ENCODE peak calls at places on chromosomes 7 and 10, in four cellular contexts. J is adrenal gland, O is choroid plexus epithelial cell, G is fibroblast of mammary gland. L is an unnamed sample.

GRCh38 chr7:2202901-2203550 is 29.7 kb downstream of the MAD1L1 start:
- DNase-seq in O (no peak), J (no peak), G (no peak), L (no peak)

GRCh38 chr10:29067161-29067560 is 221.7 kb upstream of the LYZL1 start:
- DNase-seq in G (no peak), O (peak), J (no peak), L (peak)

GRCh38 chr10:91726355-91726754 is 71.9 kb upstream of the TNKS2 start:
- DNase-seq in G (no peak), O (no peak), J (no peak), L (no peak)

GRCh38 chr7:43495572-43495971 is 87.3 kb upstream of the STK17A start:
- DNase-seq in G (no peak), O (no peak), J (no peak), L (no peak)

GRCh38 chr7:25105911-25106310 is 19.1 kb downstream of the CYCS start:
- DNase-seq in O (no peak), G (no peak), J (no peak), L (no peak)

GRCh38 chr7:452230-452751 is 67.4 kb downstream of the PDGFA start:
- DNase-seq in J (peak), O (peak), G (no peak), L (peak)

GRCh38 chr10:90087197-90088007 is 386.0 kb downstream of the KIF20B start:
- DNase-seq in G (peak), J (no peak), O (peak), L (peak)

GRCh38 chr10:83880252-83880791 is 259.0 kb upstream of the GHITM start:
- DNase-seq in J (no peak), O (no peak), G (no peak), L (no peak)

GRCh38 chr7:156122752-156123354 is 310.6 kb upstream of the SHH start:
- DNase-seq in O (no peak), G (no peak), J (no peak), L (no peak)

GRCh38 chr10:102776779-102777417 is 33.1 kb downstream of the WBP1L start:
- DNase-seq in O (peak), G (peak), J (peak), L (peak)

GRCh38 chr10:84681781-84682180 is 353.4 kb downstream of the CCSER2 start:
- DNase-seq in O (no peak), G (no peak), J (no peak), L (no peak)

GRCh38 chr7:39633563-39634550 is 10.5 kb downstream of the RALA start:
- DNase-seq in J (no peak), G (peak), O (no peak), L (no peak)
- H3K4me3 ChIP-seq in J (no peak), G (no peak), O (no peak), L (peak)

GRCh38 chr7:73701357-73701995 is 18.0 kb downstream of the STX1A start:
- DNase-seq in G (peak), J (peak), O (peak), L (peak)
- TF ChIP-seq CTCF in G (peak), J (peak), O (peak), L (peak)

GRCh38 chr7:4631664-4632171 is 50.4 kb upstream of the FOXK1 start:
- DNase-seq in O (peak), J (peak), G (peak), L (peak)
- H3K4me3 ChIP-seq in O (peak), J (no peak), G (peak), L (peak)

GRCh38 chr7:4700577-4701235 is 18.6 kb downstream of the FOXK1 start:
- DNase-seq in J (peak), G (peak), O (peak), L (peak)
- TF ChIP-seq CTCF in J (no peak), G (no peak), O (peak), L (peak)

GRCh38 chr10:101063162-101063525 is 1.4 kb downstream of the KAZALD1 start:
- DNase-seq in J (no peak), G (no peak), O (no peak), L (no peak)
- H3K4me3 ChIP-seq in J (no peak), G (peak), O (no peak), L (no peak)